ENCODE peak calls at places on chromosomes 6 and 20, in ten cellular contexts. One of them, this sample, is unnamed.

GRCh38 chr20:61663521-61664425 is 401.9 kb downstream of the TAF4 start:
- ATAC-seq in A549: no peak
- ATAC-seq in right cardiac atrium: no peak
- ATAC-seq in aorta: no peak
- ATAC-seq in HepG2: no peak
- ATAC-seq in upper lobe of right lung: no peak
- ATAC-seq in esophagus mucosa: no peak
- ATAC-seq in T-helper 17 cell: no peak
- ATAC-seq in lower lobe of right lung: no peak
- ATAC-seq in stimulated activated effector memory CD8-positive, alpha-beta T cell treated with anti-CD3 and anti-CD28 coated beads, Interleukin-12 subunit alpha, Interleukin-12 subunit beta, amount 100 ng/mL, for 72 hours: no peak
- ATAC-seq in this sample: no peak

GRCh38 chr20:2236266-2236665 is 59.5 kb upstream of the TGM3 start:
- ATAC-seq in right cardiac atrium: peak
- ATAC-seq in lower lobe of right lung: peak
- ATAC-seq in upper lobe of right lung: no peak
- ATAC-seq in A549: peak
- ATAC-seq in aorta: no peak
- ATAC-seq in stimulated activated effector memory CD8-positive, alpha-beta T cell treated with anti-CD3 and anti-CD28 coated beads, Interleukin-12 subunit alpha, Interleukin-12 subunit beta, amount 100 ng/mL, for 72 hours: no peak
- ATAC-seq in HepG2: no peak
- ATAC-seq in esophagus mucosa: peak
- ATAC-seq in T-helper 17 cell: no peak
- ATAC-seq in this sample: no peak

GRCh38 chr6:89987140-89987539 is 92.9 kb downstream of the GJA10 start:
- ATAC-seq in right cardiac atrium: no peak
- ATAC-seq in lower lobe of right lung: no peak
- ATAC-seq in esophagus mucosa: no peak
- ATAC-seq in HepG2: no peak
- ATAC-seq in T-helper 17 cell: no peak
- ATAC-seq in stimulated activated effector memory CD8-positive, alpha-beta T cell treated with anti-CD3 and anti-CD28 coated beads, Interleukin-12 subunit alpha, Interleukin-12 subunit beta, amount 100 ng/mL, for 72 hours: peak
- ATAC-seq in upper lobe of right lung: no peak
- ATAC-seq in aorta: no peak
- ATAC-seq in A549: no peak
- ATAC-seq in this sample: no peak

GRCh38 chr20:4795394-4795793 is 73.7 kb downstream of the PRND start:
- ATAC-seq in stimulated activated effector memory CD8-positive, alpha-beta T cell treated with anti-CD3 and anti-CD28 coated beads, Interleukin-12 subunit alpha, Interleukin-12 subunit beta, amount 100 ng/mL, for 72 hours: peak
- ATAC-seq in esophagus mucosa: no peak
- ATAC-seq in upper lobe of right lung: peak
- ATAC-seq in T-helper 17 cell: no peak
- ATAC-seq in lower lobe of right lung: peak
- ATAC-seq in right cardiac atrium: peak
- ATAC-seq in aorta: peak
- ATAC-seq in A549: peak
- ATAC-seq in HepG2: peak
- ATAC-seq in this sample: peak

GRCh38 chr20:13325033-13325432 is 104.0 kb downstream of the ISM1 start:
- ATAC-seq in upper lobe of right lung: peak
- ATAC-seq in HepG2: peak
- ATAC-seq in lower lobe of right lung: peak
- ATAC-seq in A549: peak
- ATAC-seq in T-helper 17 cell: no peak
- ATAC-seq in stimulated activated effector memory CD8-positive, alpha-beta T cell treated with anti-CD3 and anti-CD28 coated beads, Interleukin-12 subunit alpha, Interleukin-12 subunit beta, amount 100 ng/mL, for 72 hours: no peak
- ATAC-seq in esophagus mucosa: no peak
- ATAC-seq in aorta: peak
- ATAC-seq in right cardiac atrium: no peak
- ATAC-seq in this sample: no peak

GRCh38 chr6:166624275-166624674 is 2.8 kb downstream of the RPS6KA2 start:
- ATAC-seq in A549: no peak
- ATAC-seq in upper lobe of right lung: peak
- ATAC-seq in HepG2: no peak
- ATAC-seq in right cardiac atrium: no peak
- ATAC-seq in aorta: no peak
- ATAC-seq in stimulated activated effector memory CD8-positive, alpha-beta T cell treated with anti-CD3 and anti-CD28 coated beads, Interleukin-12 subunit alpha, Interleukin-12 subunit beta, amount 100 ng/mL, for 72 hours: no peak
- ATAC-seq in lower lobe of right lung: peak
- ATAC-seq in T-helper 17 cell: no peak
- ATAC-seq in esophagus mucosa: no peak
- ATAC-seq in this sample: peak

GRCh38 chr6:35603326-35604202 is 85.2 kb downstream of the FKBP5 start:
- ATAC-seq in A549: no peak
- ATAC-seq in right cardiac atrium: no peak
- ATAC-seq in lower lobe of right lung: no peak
- ATAC-seq in esophagus mucosa: no peak
- ATAC-seq in aorta: no peak
- ATAC-seq in T-helper 17 cell: no peak
- ATAC-seq in HepG2: peak
- ATAC-seq in upper lobe of right lung: no peak
- ATAC-seq in stimulated activated effector memory CD8-positive, alpha-beta T cell treated with anti-CD3 and anti-CD28 coated beads, Interleukin-12 subunit alpha, Interleukin-12 subunit beta, amount 100 ng/mL, for 72 hours: no peak
- ATAC-seq in this sample: no peak

GRCh38 chr6:145012039-145012662 is 723.2 kb downstream of the EPM2A start:
- ATAC-seq in T-helper 17 cell: no peak
- ATAC-seq in upper lobe of right lung: no peak
- ATAC-seq in HepG2: no peak
- ATAC-seq in esophagus mucosa: no peak
- ATAC-seq in aorta: no peak
- ATAC-seq in right cardiac atrium: peak
- ATAC-seq in A549: no peak
- ATAC-seq in stimulated activated effector memory CD8-positive, alpha-beta T cell treated with anti-CD3 and anti-CD28 coated beads, Interleukin-12 subunit alpha, Interleukin-12 subunit beta, amount 100 ng/mL, for 72 hours: no peak
- ATAC-seq in lower lobe of right lung: no peak
- ATAC-seq in this sample: no peak

GRCh38 chr6:61745994-61746393 is 540.0 kb downstream of the KHDRBS2 start:
- ATAC-seq in right cardiac atrium: no peak
- ATAC-seq in HepG2: no peak
- ATAC-seq in stimulated activated effector memory CD8-positive, alpha-beta T cell treated with anti-CD3 and anti-CD28 coated beads, Interleukin-12 subunit alpha, Interleukin-12 subunit beta, amount 100 ng/mL, for 72 hours: no peak
- ATAC-seq in esophagus mucosa: no peak
- ATAC-seq in lower lobe of right lung: no peak
- ATAC-seq in A549: no peak
- ATAC-seq in aorta: no peak
- ATAC-seq in upper lobe of right lung: no peak
- ATAC-seq in T-helper 17 cell: no peak
- ATAC-seq in this sample: no peak

GRCh38 chr6:144310761-144311160 is 25.6 kb downstream of the UTRN start:
- ATAC-seq in HepG2: no peak
- ATAC-seq in lower lobe of right lung: no peak
- ATAC-seq in T-helper 17 cell: no peak
- ATAC-seq in upper lobe of right lung: no peak
- ATAC-seq in A549: no peak
- ATAC-seq in esophagus mucosa: no peak
- ATAC-seq in aorta: no peak
- ATAC-seq in right cardiac atrium: no peak
- ATAC-seq in stimulated activated effector memory CD8-positive, alpha-beta T cell treated with anti-CD3 and anti-CD28 coated beads, Interleukin-12 subunit alpha, Interleukin-12 subunit beta, amount 100 ng/mL, for 72 hours: peak
- ATAC-seq in this sample: no peak

GRCh38 chr6:170463101-170463721 is 89.9 kb downstream of the PSMB1 start:
- ATAC-seq in upper lobe of right lung: peak
- ATAC-seq in esophagus mucosa: no peak
- ATAC-seq in right cardiac atrium: peak
- ATAC-seq in aorta: no peak
- ATAC-seq in lower lobe of right lung: peak
- ATAC-seq in A549: no peak
- ATAC-seq in stimulated activated effector memory CD8-positive, alpha-beta T cell treated with anti-CD3 and anti-CD28 coated beads, Interleukin-12 subunit alpha, Interleukin-12 subunit beta, amount 100 ng/mL, for 72 hours: no peak
- ATAC-seq in T-helper 17 cell: no peak
- ATAC-seq in HepG2: no peak
- ATAC-seq in this sample: no peak

GRCh38 chr6:159023893-159024292 is 20.9 kb downstream of the TAGAP start:
- ATAC-seq in right cardiac atrium: no peak
- ATAC-seq in T-helper 17 cell: no peak
- ATAC-seq in stimulated activated effector memory CD8-positive, alpha-beta T cell treated with anti-CD3 and anti-CD28 coated beads, Interleukin-12 subunit alpha, Interleukin-12 subunit beta, amount 100 ng/mL, for 72 hours: peak
- ATAC-seq in aorta: no peak
- ATAC-seq in A549: no peak
- ATAC-seq in upper lobe of right lung: no peak
- ATAC-seq in lower lobe of right lung: no peak
- ATAC-seq in esophagus mucosa: no peak
- ATAC-seq in HepG2: no peak
- ATAC-seq in this sample: no peak

GRCh38 chr20:20658123-20658522 is 54.3 kb downstream of the RALGAPA2 start:
- ATAC-seq in esophagus mucosa: no peak
- ATAC-seq in stimulated activated effector memory CD8-positive, alpha-beta T cell treated with anti-CD3 and anti-CD28 coated beads, Interleukin-12 subunit alpha, Interleukin-12 subunit beta, amount 100 ng/mL, for 72 hours: no peak
- ATAC-seq in A549: no peak
- ATAC-seq in HepG2: no peak
- ATAC-seq in T-helper 17 cell: no peak
- ATAC-seq in right cardiac atrium: no peak
- ATAC-seq in lower lobe of right lung: no peak
- ATAC-seq in aorta: no peak
- ATAC-seq in upper lobe of right lung: no peak
- ATAC-seq in this sample: no peak

GRCh38 chr20:63651942-63652191 is 1.4 kb downstream of the STMN3 start:
- ATAC-seq in right cardiac atrium: peak
- ATAC-seq in HepG2: peak
- ATAC-seq in stimulated activated effector memory CD8-positive, alpha-beta T cell treated with anti-CD3 and anti-CD28 coated beads, Interleukin-12 subunit alpha, Interleukin-12 subunit beta, amount 100 ng/mL, for 72 hours: no peak
- ATAC-seq in T-helper 17 cell: peak
- ATAC-seq in upper lobe of right lung: peak
- ATAC-seq in lower lobe of right lung: peak
- ATAC-seq in aorta: no peak
- ATAC-seq in esophagus mucosa: peak
- ATAC-seq in A549: no peak
- ATAC-seq in this sample: no peak

GRCh38 chr6:52543262-52543661 is 33.6 kb downstream of the TRAM2 start:
- ATAC-seq in T-helper 17 cell: no peak
- ATAC-seq in lower lobe of right lung: no peak
- ATAC-seq in upper lobe of right lung: no peak
- ATAC-seq in aorta: no peak
- ATAC-seq in stimulated activated effector memory CD8-positive, alpha-beta T cell treated with anti-CD3 and anti-CD28 coated beads, Interleukin-12 subunit alpha, Interleukin-12 subunit beta, amount 100 ng/mL, for 72 hours: no peak
- ATAC-seq in right cardiac atrium: no peak
- ATAC-seq in A549: no peak
- ATAC-seq in HepG2: no peak
- ATAC-seq in esophagus mucosa: no peak
- ATAC-seq in this sample: no peak

GRCh38 chr6:136351518-136352106 is 62.0 kb upstream of the BCLAF1 start:
- ATAC-seq in right cardiac atrium: peak
- ATAC-seq in stimulated activated effector memory CD8-positive, alpha-beta T cell treated with anti-CD3 and anti-CD28 coated beads, Interleukin-12 subunit alpha, Interleukin-12 subunit beta, amount 100 ng/mL, for 72 hours: no peak
- ATAC-seq in T-helper 17 cell: no peak
- ATAC-seq in esophagus mucosa: no peak
- ATAC-seq in HepG2: no peak
- ATAC-seq in lower lobe of right lung: no peak
- ATAC-seq in upper lobe of right lung: no peak
- ATAC-seq in A549: no peak
- ATAC-seq in aorta: no peak
- ATAC-seq in this sample: no peak

GRCh38 chr6:36605560-36606391 is 11.6 kb downstream of the SRSF3 start:
- ATAC-seq in stimulated activated effector memory CD8-positive, alpha-beta T cell treated with anti-CD3 and anti-CD28 coated beads, Interleukin-12 subunit alpha, Interleukin-12 subunit beta, amount 100 ng/mL, for 72 hours: no peak
- ATAC-seq in HepG2: no peak
- ATAC-seq in upper lobe of right lung: no peak
- ATAC-seq in A549: peak
- ATAC-seq in T-helper 17 cell: no peak
- ATAC-seq in esophagus mucosa: no peak
- ATAC-seq in right cardiac atrium: no peak
- ATAC-seq in aorta: no peak
- ATAC-seq in lower lobe of right lung: no peak
- ATAC-seq in this sample: peak

GRCh38 chr6:159399953-159400352 is 230.8 kb downstream of the FNDC1 start:
- ATAC-seq in right cardiac atrium: peak
- ATAC-seq in esophagus mucosa: no peak
- ATAC-seq in upper lobe of right lung: no peak
- ATAC-seq in stimulated activated effector memory CD8-positive, alpha-beta T cell treated with anti-CD3 and anti-CD28 coated beads, Interleukin-12 subunit alpha, Interleukin-12 subunit beta, amount 100 ng/mL, for 72 hours: no peak
- ATAC-seq in HepG2: no peak
- ATAC-seq in A549: no peak
- ATAC-seq in aorta: no peak
- ATAC-seq in T-helper 17 cell: no peak
- ATAC-seq in lower lobe of right lung: no peak
- ATAC-seq in this sample: no peak

GRCh38 chr6:149140910-149141290 is 176.6 kb upstream of the TAB2 start:
- ATAC-seq in T-helper 17 cell: peak
- ATAC-seq in lower lobe of right lung: no peak
- ATAC-seq in stimulated activated effector memory CD8-positive, alpha-beta T cell treated with anti-CD3 and anti-CD28 coated beads, Interleukin-12 subunit alpha, Interleukin-12 subunit beta, amount 100 ng/mL, for 72 hours: peak
- ATAC-seq in A549: no peak
- ATAC-seq in aorta: no peak
- ATAC-seq in right cardiac atrium: no peak
- ATAC-seq in esophagus mucosa: no peak
- ATAC-seq in upper lobe of right lung: no peak
- ATAC-seq in HepG2: no peak
- ATAC-seq in this sample: no peak

GRCh38 chr6:389622-390021 is 1.9 kb upstream of the IRF4 start:
- ATAC-seq in right cardiac atrium: no peak
- ATAC-seq in HepG2: no peak
- ATAC-seq in upper lobe of right lung: no peak
- ATAC-seq in stimulated activated effector memory CD8-positive, alpha-beta T cell treated with anti-CD3 and anti-CD28 coated beads, Interleukin-12 subunit alpha, Interleukin-12 subunit beta, amount 100 ng/mL, for 72 hours: peak
- ATAC-seq in esophagus mucosa: no peak
- ATAC-seq in A549: no peak
- ATAC-seq in T-helper 17 cell: peak
- ATAC-seq in lower lobe of right lung: no peak
- ATAC-seq in aorta: no peak
- ATAC-seq in this sample: no peak

GRCh38 chr20:24131281-24131680 is 142.7 kb upstream of the GGTLC1 start:
- ATAC-seq in lower lobe of right lung: no peak
- ATAC-seq in A549: no peak
- ATAC-seq in esophagus mucosa: peak
- ATAC-seq in HepG2: no peak
- ATAC-seq in aorta: no peak
- ATAC-seq in right cardiac atrium: no peak
- ATAC-seq in upper lobe of right lung: no peak
- ATAC-seq in stimulated activated effector memory CD8-positive, alpha-beta T cell treated with anti-CD3 and anti-CD28 coated beads, Interleukin-12 subunit alpha, Interleukin-12 subunit beta, amount 100 ng/mL, for 72 hours: no peak
- ATAC-seq in T-helper 17 cell: no peak
- ATAC-seq in this sample: no peak

GRCh38 chr20:44479643-44480042 is 4.0 kb downstream of the TTPAL start:
- ATAC-seq in aorta: no peak
- ATAC-seq in T-helper 17 cell: no peak
- ATAC-seq in esophagus mucosa: no peak
- ATAC-seq in upper lobe of right lung: no peak
- ATAC-seq in lower lobe of right lung: no peak
- ATAC-seq in stimulated activated effector memory CD8-positive, alpha-beta T cell treated with anti-CD3 and anti-CD28 coated beads, Interleukin-12 subunit alpha, Interleukin-12 subunit beta, amount 100 ng/mL, for 72 hours: no peak
- ATAC-seq in HepG2: no peak
- ATAC-seq in A549: no peak
- ATAC-seq in right cardiac atrium: no peak
- ATAC-seq in this sample: no peak

GRCh38 chr6:2582268-2582667 is 168.5 kb downstream of the MYLK4 start:
- ATAC-seq in T-helper 17 cell: no peak
- ATAC-seq in right cardiac atrium: no peak
- ATAC-seq in aorta: no peak
- ATAC-seq in lower lobe of right lung: no peak
- ATAC-seq in esophagus mucosa: no peak
- ATAC-seq in upper lobe of right lung: no peak
- ATAC-seq in stimulated activated effector memory CD8-positive, alpha-beta T cell treated with anti-CD3 and anti-CD28 coated beads, Interleukin-12 subunit alpha, Interleukin-12 subunit beta, amount 100 ng/mL, for 72 hours: no peak
- ATAC-seq in HepG2: peak
- ATAC-seq in A549: no peak
- ATAC-seq in this sample: no peak

GRCh38 chr6:167420858-167421766 is 96.2 kb downstream of the TTLL2 start:
- ATAC-seq in stimulated activated effector memory CD8-positive, alpha-beta T cell treated with anti-CD3 and anti-CD28 coated beads, Interleukin-12 subunit alpha, Interleukin-12 subunit beta, amount 100 ng/mL, for 72 hours: no peak
- ATAC-seq in A549: peak
- ATAC-seq in lower lobe of right lung: no peak
- ATAC-seq in aorta: no peak
- ATAC-seq in esophagus mucosa: no peak
- ATAC-seq in T-helper 17 cell: no peak
- ATAC-seq in right cardiac atrium: peak
- ATAC-seq in HepG2: peak
- ATAC-seq in upper lobe of right lung: peak
- ATAC-seq in this sample: peak

GRCh38 chr6:3814539-3814938 is 34.6 kb upstream of the FAM50B start:
- ATAC-seq in right cardiac atrium: no peak
- ATAC-seq in T-helper 17 cell: no peak
- ATAC-seq in lower lobe of right lung: no peak
- ATAC-seq in upper lobe of right lung: no peak
- ATAC-seq in HepG2: no peak
- ATAC-seq in esophagus mucosa: no peak
- ATAC-seq in A549: no peak
- ATAC-seq in stimulated activated effector memory CD8-positive, alpha-beta T cell treated with anti-CD3 and anti-CD28 coated beads, Interleukin-12 subunit alpha, Interleukin-12 subunit beta, amount 100 ng/mL, for 72 hours: no peak
- ATAC-seq in aorta: no peak
- ATAC-seq in this sample: no peak

GRCh38 chr20:32003325-32003724 is 6.9 kb upstream of the CCM2L start:
- ATAC-seq in lower lobe of right lung: no peak
- ATAC-seq in right cardiac atrium: no peak
- ATAC-seq in upper lobe of right lung: no peak
- ATAC-seq in esophagus mucosa: no peak
- ATAC-seq in HepG2: no peak
- ATAC-seq in stimulated activated effector memory CD8-positive, alpha-beta T cell treated with anti-CD3 and anti-CD28 coated beads, Interleukin-12 subunit alpha, Interleukin-12 subunit beta, amount 100 ng/mL, for 72 hours: no peak
- ATAC-seq in aorta: no peak
- ATAC-seq in A549: no peak
- ATAC-seq in T-helper 17 cell: no peak
- ATAC-seq in this sample: no peak

GRCh38 chr6:31246051-31246495 is 25.8 kb downstream of the HLA-C start:
- ATAC-seq in A549: peak
- ATAC-seq in aorta: no peak
- ATAC-seq in upper lobe of right lung: peak
- ATAC-seq in right cardiac atrium: no peak
- ATAC-seq in lower lobe of right lung: peak
- ATAC-seq in esophagus mucosa: peak
- ATAC-seq in T-helper 17 cell: no peak
- ATAC-seq in stimulated activated effector memory CD8-positive, alpha-beta T cell treated with anti-CD3 and anti-CD28 coated beads, Interleukin-12 subunit alpha, Interleukin-12 subunit beta, amount 100 ng/mL, for 72 hours: no peak
- ATAC-seq in HepG2: peak
- ATAC-seq in this sample: no peak

GRCh38 chr6:72132851-72133250 is 246.5 kb downstream of the RIMS1 start:
- ATAC-seq in T-helper 17 cell: no peak
- ATAC-seq in upper lobe of right lung: no peak
- ATAC-seq in esophagus mucosa: no peak
- ATAC-seq in lower lobe of right lung: no peak
- ATAC-seq in stimulated activated effector memory CD8-positive, alpha-beta T cell treated with anti-CD3 and anti-CD28 coated beads, Interleukin-12 subunit alpha, Interleukin-12 subunit beta, amount 100 ng/mL, for 72 hours: no peak
- ATAC-seq in aorta: no peak
- ATAC-seq in HepG2: no peak
- ATAC-seq in right cardiac atrium: no peak
- ATAC-seq in A549: no peak
- ATAC-seq in this sample: no peak

This sample was measured in gastroesophageal sphincter.